ENCODE peak calls at places on chromosomes 12 and 14, in four cellular contexts. One of them, this sample, is unnamed.

GRCh38 chr14:50821471-50822464 is 9.2 kb downstream of the NIN start:
- DNase-seq in neural progenitor cell: no peak
- DNase-seq in mesenchymal stem cell: no peak
- DNase-seq in endodermal cell: no peak
- DNase-seq in this sample: peak

GRCh38 chr12:130955238-130955816 is 1.6 kb downstream of the ADGRD1 start:
- DNase-seq in neural progenitor cell: no peak
- DNase-seq in endodermal cell: peak
- DNase-seq in mesenchymal stem cell: no peak
- DNase-seq in this sample: peak

GRCh38 chr12:122060069-122060468 is 18.5 kb upstream of the MLXIP start:
- DNase-seq in neural progenitor cell: no peak
- DNase-seq in endodermal cell: no peak
- DNase-seq in mesenchymal stem cell: no peak
- DNase-seq in this sample: no peak

GRCh38 chr14:68448379-68448778 is 344.5 kb downstream of the ZFP36L1 start:
- DNase-seq in neural progenitor cell: no peak
- DNase-seq in mesenchymal stem cell: no peak
- DNase-seq in endodermal cell: no peak
- DNase-seq in this sample: no peak

GRCh38 chr12:63889236-63889635 is 44.7 kb downstream of the SRGAP1 start:
- DNase-seq in mesenchymal stem cell: peak
- DNase-seq in endodermal cell: no peak
- DNase-seq in neural progenitor cell: no peak
- DNase-seq in this sample: peak

GRCh38 chr14:97840159-97840558 is 1043.0 kb downstream of the VRK1 start:
- DNase-seq in neural progenitor cell: no peak
- DNase-seq in endodermal cell: no peak
- DNase-seq in mesenchymal stem cell: no peak
- DNase-seq in this sample: no peak

GRCh38 chr14:69048456-69048855 is 69.4 kb upstream of the ACTN1 start:
- DNase-seq in mesenchymal stem cell: no peak
- DNase-seq in neural progenitor cell: no peak
- DNase-seq in endodermal cell: no peak
- DNase-seq in this sample: no peak

GRCh38 chr14:76772300-76773187 is 11.3 kb downstream of the VASH1 start:
- DNase-seq in endodermal cell: peak
- DNase-seq in neural progenitor cell: peak
- DNase-seq in mesenchymal stem cell: peak
- DNase-seq in this sample: no peak

GRCh38 chr12:5248230-5248629 is 183.7 kb upstream of the NTF3 start:
- DNase-seq in neural progenitor cell: no peak
- DNase-seq in mesenchymal stem cell: no peak
- DNase-seq in endodermal cell: no peak
- DNase-seq in this sample: peak

GRCh38 chr14:103994535-103995184 is 52.3 kb upstream of the RD3L start:
- DNase-seq in mesenchymal stem cell: no peak
- DNase-seq in endodermal cell: no peak
- DNase-seq in neural progenitor cell: no peak
- DNase-seq in this sample: no peak

GRCh38 chr14:51370758-51371386 is 130.8 kb downstream of the TMX1 start:
- DNase-seq in mesenchymal stem cell: no peak
- DNase-seq in neural progenitor cell: no peak
- DNase-seq in endodermal cell: peak
- DNase-seq in this sample: peak

GRCh38 chr14:30153662-30154061 is 226.0 kb upstream of the PRKD1 start:
- DNase-seq in neural progenitor cell: no peak
- DNase-seq in endodermal cell: no peak
- DNase-seq in mesenchymal stem cell: no peak
- DNase-seq in this sample: peak

GRCh38 chr12:49662998-49663843 is 39.9 kb downstream of the PRPF40B start:
- DNase-seq in mesenchymal stem cell: peak
- DNase-seq in neural progenitor cell: no peak
- DNase-seq in endodermal cell: peak
- DNase-seq in this sample: peak

GRCh38 chr14:53715390-53715730 is 241.3 kb downstream of the BMP4 start:
- DNase-seq in endodermal cell: no peak
- DNase-seq in mesenchymal stem cell: peak
- DNase-seq in neural progenitor cell: no peak
- DNase-seq in this sample: peak

GRCh38 chr12:57332646-57333312 is 81.8 kb upstream of the STAC3 start:
- DNase-seq in mesenchymal stem cell: peak
- DNase-seq in neural progenitor cell: no peak
- DNase-seq in endodermal cell: no peak
- DNase-seq in this sample: peak

GRCh38 chr12:110282956-110283817 is 2.1 kb downstream of the ATP2A2 start:
- DNase-seq in endodermal cell: no peak
- DNase-seq in mesenchymal stem cell: peak
- DNase-seq in neural progenitor cell: no peak
- DNase-seq in this sample: peak

GRCh38 chr14:91061309-91061887 is 957 bp upstream of the RPS6KA5 start:
- DNase-seq in endodermal cell: no peak
- DNase-seq in mesenchymal stem cell: no peak
- DNase-seq in neural progenitor cell: no peak
- DNase-seq in this sample: no peak

GRCh38 chr14:61435563-61436337 is 114.4 kb downstream of the PRKCH start:
- DNase-seq in mesenchymal stem cell: peak
- DNase-seq in neural progenitor cell: no peak
- DNase-seq in endodermal cell: no peak
- DNase-seq in this sample: no peak

GRCh38 chr14:55628426-55628825 is 48.4 kb downstream of the KTN1 start:
- DNase-seq in mesenchymal stem cell: no peak
- DNase-seq in endodermal cell: no peak
- DNase-seq in neural progenitor cell: no peak
- DNase-seq in this sample: no peak

GRCh38 chr12:107327783-107328182 is 234.4 kb upstream of the CRY1 start:
- DNase-seq in mesenchymal stem cell: no peak
- DNase-seq in neural progenitor cell: no peak
- DNase-seq in endodermal cell: no peak
- DNase-seq in this sample: no peak

GRCh38 chr14:30658645-30659044 is 36.5 kb downstream of the SCFD1 start:
- DNase-seq in neural progenitor cell: no peak
- DNase-seq in mesenchymal stem cell: no peak
- DNase-seq in endodermal cell: no peak
- DNase-seq in this sample: no peak

GRCh38 chr14:101717663-101718490 is 43.6 kb upstream of the PPP2R5C start:
- DNase-seq in endodermal cell: peak
- DNase-seq in mesenchymal stem cell: no peak
- DNase-seq in neural progenitor cell: no peak
- DNase-seq in this sample: no peak

GRCh38 chr14:103763730-103764488 is 48.3 kb downstream of the ZFYVE21 start:
- DNase-seq in mesenchymal stem cell: no peak
- DNase-seq in neural progenitor cell: no peak
- DNase-seq in endodermal cell: no peak
- DNase-seq in this sample: peak

GRCh38 chr12:106107566-106107965 is 31.2 kb downstream of the NUAK1 start:
- DNase-seq in endodermal cell: no peak
- DNase-seq in mesenchymal stem cell: peak
- DNase-seq in neural progenitor cell: no peak
- DNase-seq in this sample: peak

GRCh38 chr14:81400852-81401251 is 728 bp upstream of the STON2 start:
- DNase-seq in mesenchymal stem cell: peak
- DNase-seq in neural progenitor cell: peak
- DNase-seq in endodermal cell: no peak
- DNase-seq in this sample: peak

GRCh38 chr14:73236752-73237218 is 521 bp upstream of the PAPLN start:
- DNase-seq in neural progenitor cell: peak
- DNase-seq in endodermal cell: no peak
- DNase-seq in mesenchymal stem cell: no peak
- DNase-seq in this sample: no peak
- H3K4me3 ChIP-seq in neural progenitor cell: peak
- H3K4me3 ChIP-seq in endodermal cell: peak
- H3K4me3 ChIP-seq in mesenchymal stem cell: no peak
- H3K4me3 ChIP-seq in this sample: no peak

GRCh38 chr12:53389702-53390101 is 9.7 kb downstream of the SP1 start:
- DNase-seq in neural progenitor cell: no peak
- DNase-seq in endodermal cell: no peak
- DNase-seq in mesenchymal stem cell: no peak
- DNase-seq in this sample: no peak
- H3K4me3 ChIP-seq in neural progenitor cell: no peak
- H3K4me3 ChIP-seq in endodermal cell: peak
- H3K4me3 ChIP-seq in mesenchymal stem cell: no peak
- H3K4me3 ChIP-seq in this sample: no peak

GRCh38 chr12:55746913-55747231 is 4.0 kb downstream of the GDF11 start:
- DNase-seq in endodermal cell: no peak
- DNase-seq in mesenchymal stem cell: no peak
- DNase-seq in neural progenitor cell: no peak
- DNase-seq in this sample: no peak

GRCh38 chr12:55743967-55744931 is 1.3 kb downstream of the GDF11 start:
- DNase-seq in neural progenitor cell: peak
- DNase-seq in endodermal cell: peak
- DNase-seq in mesenchymal stem cell: peak
- DNase-seq in this sample: no peak

GRCh38 chr12:55745361-55746146 is 2.6 kb downstream of the GDF11 start:
- DNase-seq in mesenchymal stem cell: peak
- DNase-seq in neural progenitor cell: peak
- DNase-seq in endodermal cell: peak
- DNase-seq in this sample: no peak

GRCh38 chr12:55748230-55748993 is 5.5 kb downstream of the GDF11 start:
- DNase-seq in mesenchymal stem cell: no peak
- DNase-seq in neural progenitor cell: no peak
- DNase-seq in endodermal cell: peak
- DNase-seq in this sample: no peak

DNA sequence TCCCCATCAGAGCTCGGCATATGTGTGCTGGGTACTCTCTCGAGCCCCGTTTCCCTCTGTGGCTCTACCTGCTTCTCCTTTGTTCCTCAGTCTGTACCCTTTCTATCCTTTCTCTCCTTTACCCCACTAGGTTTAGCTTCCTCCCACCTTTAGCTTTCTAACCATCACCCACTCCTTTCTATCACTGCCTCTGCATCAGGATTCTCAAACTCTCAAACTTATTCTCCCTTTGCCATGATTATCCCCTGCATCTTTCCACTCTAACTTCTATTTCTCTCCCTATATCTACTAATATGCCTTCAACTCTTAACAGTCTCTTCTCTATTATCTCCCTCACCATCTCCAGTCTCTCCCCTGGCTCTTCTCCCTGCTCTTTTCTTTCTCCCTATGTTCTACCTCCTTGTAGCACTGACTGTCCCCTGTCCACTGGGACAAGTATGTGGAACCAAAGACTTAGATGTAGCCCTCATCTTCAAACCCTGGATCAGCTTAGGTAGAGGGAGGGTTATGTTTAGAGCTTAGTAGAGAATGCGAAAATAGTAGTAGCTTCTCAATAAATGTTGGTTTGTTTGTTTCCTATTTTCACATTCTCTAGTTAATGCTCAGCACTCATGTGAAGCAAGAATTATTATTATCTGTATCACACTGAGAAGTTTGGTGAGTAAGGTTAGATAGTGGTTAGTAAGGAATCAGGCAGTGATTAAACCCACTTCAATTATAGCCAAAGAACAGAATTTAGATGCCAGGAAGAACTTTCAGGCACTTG is 3.4 kb downstream of the GDF11 start:
- DNase-seq in mesenchymal stem cell: no peak
- DNase-seq in neural progenitor cell: no peak
- DNase-seq in endodermal cell: no peak
- DNase-seq in this sample: no peak
- H3K4me3 ChIP-seq in mesenchymal stem cell: no peak
- H3K4me3 ChIP-seq in neural progenitor cell: peak
- H3K4me3 ChIP-seq in endodermal cell: peak
- H3K4me3 ChIP-seq in this sample: no peak

DNA sequence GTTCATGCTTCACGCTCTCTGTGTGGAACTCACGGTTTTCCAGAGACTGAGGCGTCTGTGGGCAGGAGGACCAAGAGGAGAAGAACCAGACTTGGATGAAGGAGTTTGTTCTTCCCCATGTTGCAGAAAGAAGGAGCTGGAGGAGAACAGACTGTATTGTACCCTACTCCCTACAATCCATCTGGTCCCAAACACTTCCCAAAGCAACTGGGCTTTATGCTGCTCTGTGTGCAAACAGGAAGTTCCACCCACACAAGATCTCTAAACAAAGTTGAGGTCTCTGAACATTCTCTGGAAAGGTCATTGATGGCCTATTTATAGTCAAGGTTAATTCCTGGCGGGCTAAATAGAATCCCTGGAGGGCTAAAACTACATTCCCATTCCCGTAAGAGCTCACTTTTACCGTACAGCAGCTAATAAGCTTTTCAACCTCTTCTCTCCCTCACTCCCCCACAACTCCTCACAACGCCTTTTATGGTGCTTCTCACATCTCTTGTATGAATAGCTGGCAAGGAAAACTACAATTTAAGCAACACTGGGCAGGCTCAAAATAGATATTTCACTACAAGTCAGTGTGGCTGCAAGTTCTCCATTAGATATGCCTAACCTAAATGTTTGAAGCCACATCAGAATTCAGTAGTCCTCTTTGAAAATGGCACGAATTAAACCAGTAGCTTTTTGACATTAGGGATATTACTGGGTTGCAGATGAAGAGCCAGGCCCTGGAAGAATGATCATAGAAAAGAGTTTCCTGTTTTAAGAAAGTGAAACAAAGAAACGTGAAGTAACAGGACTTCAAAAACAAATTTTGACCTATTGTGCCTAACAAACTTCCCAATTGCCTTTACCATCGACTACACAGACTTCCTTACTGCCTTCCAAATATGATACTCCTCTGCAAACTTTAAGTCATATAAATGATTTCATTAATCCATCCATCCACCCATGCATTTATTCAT is at the start of gene A2M:
- DNase-seq in neural progenitor cell: no peak
- DNase-seq in endodermal cell: no peak
- DNase-seq in mesenchymal stem cell: peak
- DNase-seq in this sample: peak
- H3K4me3 ChIP-seq in neural progenitor cell: no peak
- H3K4me3 ChIP-seq in endodermal cell: no peak
- H3K4me3 ChIP-seq in mesenchymal stem cell: no peak
- H3K4me3 ChIP-seq in this sample: no peak